ENCODE peak calls at places on chromosomes 13 and 19, in four cellular contexts. S, Q, P and Y are unnamed samples.
A peak's percentile ranks its signal among the peaks of the same experiment; 100 is the strongest.

GRCh38 chr13:45178349-45179142 is 22.3 kb downstream of the KCTD4 start:
- DNase-seq in S (no peak), Q (peak; percentile 72), P (peak; percentile 35), Y (no peak)

GRCh38 chr19:31583148-31583547 is 233.9 kb upstream of the TSHZ3 start:
- DNase-seq in S (no peak), Q (no peak), P (no peak), Y (no peak)

GRCh38 chr13:48504606-48505369 is 28.1 kb downstream of the RCBTB2 start:
- DNase-seq in S (no peak), Q (no peak), P (no peak), Y (no peak)

GRCh38 chr19:7488736-7489353 is at the start of gene PEX11G:
- DNase-seq in S (peak; percentile 73), Q (peak; percentile 38), P (peak; percentile 93), Y (peak; percentile 99)

GRCh38 chr13:98473135-98473791 is 103.6 kb downstream of the STK24 start:
- DNase-seq in S (no peak), Q (no peak), P (no peak), Y (no peak)

GRCh38 chr19:5480427-5480836 is 25.2 kb downstream of the ZNRF4 start:
- DNase-seq in S (no peak), Q (no peak), P (peak; percentile 27), Y (no peak)

GRCh38 chr19:55493052-55493649 is 4.9 kb downstream of the SSC5D start:
- DNase-seq in S (no peak), Q (no peak), P (no peak), Y (peak; percentile 58)

GRCh38 chr13:45737571-45738002 is 35.5 kb downstream of the CBY2 start:
- DNase-seq in S (no peak), Q (no peak), P (no peak), Y (no peak)

GRCh38 chr13:79742923-79743322 is 262.0 kb downstream of the NDFIP2 start:
- DNase-seq in S (no peak), Q (no peak), P (no peak), Y (no peak)

GRCh38 chr19:31174948-31175347 is 174.3 kb downstream of the TSHZ3 start:
- DNase-seq in S (no peak), Q (no peak), P (no peak), Y (no peak)

GRCh38 chr13:98301721-98302120 is 124.7 kb upstream of the RNF113B start:
- DNase-seq in S (no peak), Q (no peak), P (no peak), Y (no peak)

GRCh38 chr13:64186503-64186902 is 2770.9 kb upstream of the PCDH20 start:
- DNase-seq in S (no peak), Q (no peak), P (no peak), Y (no peak)

GRCh38 chr13:30569901-30570576 is 47.7 kb upstream of the USPL1 start:
- DNase-seq in S (no peak), Q (peak; percentile 91), P (peak; percentile 24), Y (no peak)

GRCh38 chr19:28612275-28612769 is 600.6 kb downstream of the UQCRFS1 start:
- DNase-seq in S (no peak), Q (no peak), P (no peak), Y (no peak)

GRCh38 chr19:6423499-6424189 is 967 bp downstream of the KHSRP start:
- DNase-seq in S (no peak), Q (no peak), P (peak; percentile 55), Y (no peak)

GRCh38 chr19:32372726-32373613 is 27.6 kb downstream of the ZNF507 start:
- DNase-seq in S (no peak), Q (no peak), P (no peak), Y (no peak)

GRCh38 chr13:107466326-107466725 is 749.0 kb downstream of the LIG4 start:
- DNase-seq in S (no peak), Q (no peak), P (no peak), Y (no peak)

GRCh38 chr19:30878456-30878855 is 470.8 kb downstream of the TSHZ3 start:
- DNase-seq in S (no peak), Q (no peak), P (no peak), Y (no peak)

GRCh38 chr13:97986841-97987240 is 33.4 kb downstream of the IPO5 start:
- DNase-seq in S (no peak), Q (no peak), P (no peak), Y (no peak)

GRCh38 chr19:19528721-19529490 is at the start of gene YJEFN3:
- DNase-seq in S (no peak), Q (no peak), P (no peak), Y (no peak)

GRCh38 chr19:38701455-38702063 is 42.7 kb downstream of the CAPN12 start:
- DNase-seq in S (no peak), Q (no peak), P (peak; percentile 60), Y (no peak)
- H3K27ac ChIP-seq in S (peak overlapping the region; percentile 57), Q (peak overlapping the region; percentile 57), P (peak overlapping the region; percentile 38), Y (peak overlapping the region; percentile 41)

DNA sequence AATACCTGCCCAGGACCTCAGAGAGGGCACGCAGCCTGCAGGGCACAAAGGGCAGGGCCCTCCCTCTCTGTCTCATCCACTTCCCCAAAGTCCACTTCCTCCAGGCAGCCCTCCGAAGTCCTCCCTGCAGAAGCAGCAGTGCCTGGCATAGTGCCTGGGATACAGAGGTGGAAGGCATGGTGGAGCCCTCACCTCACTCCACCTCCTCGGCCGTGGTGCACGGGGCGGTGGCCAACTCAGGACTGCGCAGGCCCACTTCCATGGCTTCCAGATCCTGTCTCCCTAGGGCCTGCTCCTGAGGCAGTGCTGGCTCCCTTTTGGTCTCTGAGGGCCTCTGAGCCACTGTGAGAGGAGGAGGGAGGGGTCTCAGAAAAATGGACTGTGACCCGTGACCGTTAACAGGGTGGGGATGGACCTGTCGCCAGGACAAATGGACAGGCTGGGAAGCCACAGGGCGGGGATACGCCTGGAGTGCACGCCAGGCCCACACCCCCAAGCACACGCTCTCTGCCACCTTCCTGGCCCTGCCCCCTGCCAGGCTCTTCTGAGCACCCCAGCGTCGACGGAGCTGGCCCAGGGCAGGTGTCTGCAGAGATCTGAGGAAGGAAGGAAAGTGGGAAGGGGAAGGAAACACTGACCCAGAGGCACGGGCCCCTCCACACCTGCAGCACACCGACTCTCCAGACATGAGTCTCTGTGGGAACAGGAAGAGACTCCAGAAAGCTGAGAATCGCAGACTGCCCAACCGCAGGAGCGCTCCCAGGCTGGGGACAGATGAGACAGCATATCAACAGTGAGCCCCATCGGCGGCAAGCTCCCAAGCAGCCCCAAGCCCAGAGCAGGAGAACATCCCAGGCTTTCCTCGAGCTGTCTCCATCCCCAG is 8.4 kb downstream of the REXO1 start:
- DNase-seq in S (no peak), Q (no peak), P (peak; percentile 87), Y (no peak)
- H3K27ac ChIP-seq in S (peak overlapping the region; percentile 44), Q (no peak overlapping the region), P (peak overlapping the region; percentile 84), Y (peak overlapping the region; percentile 13)

GRCh38 chr19:40499320-40499719 is 32.5 kb downstream of the SPTBN4 start:
- DNase-seq in S (no peak), Q (no peak), P (no peak), Y (no peak)
- H3K27ac ChIP-seq in S (no peak overlapping the region), Q (no peak overlapping the region), P (no peak overlapping the region), Y (no peak overlapping the region)

GRCh38 chr13:41621716-41622508 is 164.6 kb downstream of the RGCC start:
- DNase-seq in S (no peak), Q (no peak), P (no peak), Y (no peak)

GRCh38 chr13:41627425-41627824 is 170.1 kb downstream of the RGCC start:
- DNase-seq in S (no peak), Q (no peak), P (no peak), Y (no peak)

GRCh38 chr13:41622545-41623429 is 165.4 kb downstream of the RGCC start:
- DNase-seq in S (no peak), Q (no peak), P (no peak), Y (no peak)
- H3K27ac ChIP-seq in S (peak overlapping the region; percentile 26), Q (peak overlapping the region; percentile 31), P (no peak overlapping the region), Y (peak overlapping the region; percentile 66)

GRCh38 chr13:95552539-95553270 is at the start of gene CLDN10:
- DNase-seq in S (no peak), Q (no peak), P (peak; percentile 19), Y (peak; percentile 77)
- H3K27ac ChIP-seq in S (no peak within 1 kb of the TSS), Q (no peak within 1 kb of the TSS), P (no peak within 1 kb of the TSS), Y (no peak within 1 kb of the TSS)

DNA sequence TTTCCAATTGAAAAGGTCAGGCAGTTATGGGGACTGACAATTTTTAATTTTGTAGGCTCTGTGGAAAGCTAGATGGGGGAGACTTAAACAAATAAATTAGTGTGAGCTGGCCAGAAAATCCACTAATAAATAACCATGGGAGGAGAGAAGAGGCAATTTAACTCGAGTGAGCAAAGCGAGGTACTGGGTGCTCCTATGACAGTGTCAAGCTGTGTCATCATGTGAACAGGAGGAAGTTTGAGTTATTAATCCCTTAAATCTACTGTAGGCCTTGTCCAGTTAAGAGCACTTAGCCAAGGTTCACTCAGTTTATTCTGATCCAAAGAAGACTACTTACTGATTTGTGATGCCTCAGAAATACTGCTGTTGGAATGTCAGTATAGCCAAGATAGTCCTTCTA is 122.8 kb downstream of the OXGR1 start:
- DNase-seq in S (no peak), Q (no peak), P (no peak), Y (no peak)
- H3K27ac ChIP-seq in S (no peak overlapping the region), Q (no peak overlapping the region), P (no peak overlapping the region), Y (no peak overlapping the region)

DNA sequence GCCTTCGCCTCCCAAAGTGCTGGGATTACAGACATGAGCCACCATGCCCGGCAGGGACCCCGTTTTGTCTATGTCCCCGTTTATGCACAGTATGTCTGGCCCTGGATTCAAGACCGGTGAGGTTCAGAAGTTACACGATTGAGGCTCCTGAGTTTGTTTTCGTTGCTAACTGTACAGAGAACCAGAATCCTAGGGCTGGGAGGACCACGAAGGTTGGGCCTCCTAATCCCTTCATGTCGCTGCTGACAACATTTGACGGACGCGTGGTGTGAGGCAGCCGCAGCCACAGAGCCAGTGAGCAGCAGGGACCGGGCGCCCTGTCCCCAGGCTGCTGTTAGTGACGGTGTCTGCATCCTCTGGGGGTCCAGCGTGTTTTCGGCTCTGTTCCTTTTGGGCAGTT is 91.4 kb downstream of the ATP11A start:
- DNase-seq in S (no peak), Q (no peak), P (no peak), Y (no peak)
- H3K27ac ChIP-seq in S (no peak overlapping the region), Q (no peak overlapping the region), P (no peak overlapping the region), Y (no peak overlapping the region)